ENCODE peak calls at places on chromosomes 2 and 18, in nine cellular contexts. J is D341Med, N is DMS 273 treated with DMSO at 0.1 percent for 48 hours, I is esophagus squamous epithelium, T is KBM-7, L is HCEC 1CT, F is M059J, P is renal cortical epithelial cell, E is fibroblast of gingiva. U is an unnamed sample.

GRCh38 chr18:76922107-76922506 is 99.8 kb downstream of the ZNF236 start:
- DNase-seq in T (peak; percentile 57), J (peak; percentile 87), P (peak; percentile 29), F (peak; percentile 4), E (peak; percentile 35), I (no peak), N (no peak), L (no peak), U (peak; percentile 7)

GRCh38 chr2:229096667-229097066 is 174.4 kb downstream of the PID1 start:
- DNase-seq in L (peak; percentile 13), N (no peak), E (peak; percentile 12), F (no peak), T (no peak), J (no peak), I (no peak), P (no peak), U (no peak)

GRCh38 chr18:66344227-66344626 is 259.7 kb downstream of the CDH19 start:
- DNase-seq in E (no peak), L (no peak), F (no peak), I (no peak), P (no peak), N (no peak), J (no peak), T (no peak), U (no peak)

GRCh38 chr2:142883526-142883925 is 6.1 kb downstream of the KYNU start:
- DNase-seq in I (no peak), P (peak; percentile 78), E (no peak), N (no peak), F (no peak), T (no peak), J (no peak), L (no peak), U (no peak)

GRCh38 chr2:119934319-119934718 is 78.6 kb upstream of the EPB41L5 start:
- DNase-seq in I (no peak), E (no peak), F (no peak), J (no peak), N (no peak), L (no peak), T (no peak), P (no peak), U (no peak)

GRCh38 chr2:215435261-215435808 is 533 bp downstream of the FN1 start:
- DNase-seq in L (peak; percentile 56), T (peak; percentile 8), E (no peak), P (no peak), N (no peak), J (peak; percentile 46), F (peak; percentile 54), I (no peak), U (no peak)

GRCh38 chr2:165820296-165820695 is 26.2 kb upstream of the GALNT3 start:
- DNase-seq in F (no peak), P (no peak), N (no peak), J (no peak), E (no peak), T (no peak), I (no peak), L (no peak), U (no peak)

GRCh38 chr2:51846796-51847195 is 814.9 kb upstream of the NRXN1 start:
- DNase-seq in L (no peak), P (no peak), N (no peak), T (no peak), E (no peak), F (no peak), J (no peak), I (no peak), U (no peak)

GRCh38 chr2:20021405-20022009 is 9.0 kb upstream of the MATN3 start:
- DNase-seq in E (no peak), J (no peak), I (no peak), L (no peak), F (no peak), T (peak; percentile 29), P (no peak), N (no peak), U (no peak)

GRCh38 chr2:200864206-200864976 is at the start of gene CLK1:
- DNase-seq in E (peak; percentile 94), L (peak; percentile 92), N (peak; percentile 68), F (peak; percentile 88), P (peak; percentile 82), I (peak; percentile 85), J (peak; percentile 95), T (peak; percentile 91), U (peak; percentile 93)